ENCODE peak calls at places on chromosomes 13 and 19, in nine cellular contexts. U is PC-9, Q is psoas muscle, J is prostate gland, M is cardiac fibroblast, Z is GM23338, Y is Peyer's patch, K is pancreas, G is H9. D is an unnamed sample.

GRCh38 chr19:12647047-12647446 is 19.5 kb downstream of the MAN2B1 start:
- DNase-seq in Q (no peak), M (no peak), U (no peak), J (no peak), Z (no peak), Y (no peak), K (no peak), G (no peak), D (no peak)

GRCh38 chr19:17719730-17720486 is 628 bp downstream of the MAP1S start:
- DNase-seq in J (peak; percentile 11), U (peak; percentile 81), K (peak; percentile 64), Y (no peak), Z (peak; percentile 43), M (no peak), Q (no peak), G (no peak), D (peak; percentile 57)

GRCh38 chr19:55402509-55402908 is 5.1 kb downstream of the UBE2S start:
- DNase-seq in M (no peak), Z (no peak), J (no peak), G (no peak), Q (no peak), U (no peak), Y (no peak), K (no peak), D (no peak)

GRCh38 chr13:42007844-42008243 is 40.6 kb upstream of the DGKH start:
- DNase-seq in Y (no peak), Q (no peak), M (peak; percentile 47), J (no peak), U (peak; percentile 53), K (no peak), Z (no peak), G (no peak), D (no peak)

GRCh38 chr13:94598281-94598680 is 2.3 kb upstream of the TGDS start:
- DNase-seq in Z (no peak), M (no peak), J (no peak), K (no peak), U (no peak), G (no peak), Y (no peak), Q (no peak), D (no peak)

GRCh38 chr19:48595833-48596232 is 10.7 kb upstream of the SPACA4 start:
- DNase-seq in Z (no peak), U (no peak), Q (no peak), G (no peak), M (no peak), K (no peak), J (no peak), Y (no peak), D (no peak)

GRCh38 chr13:87982436-87982835 is 311.3 kb downstream of the SLITRK5 start:
- DNase-seq in U (no peak), M (no peak), G (no peak), Q (no peak), J (no peak), Z (no peak), K (no peak), Y (no peak), D (no peak)

GRCh38 chr13:106573279-106573831 is 5.4 kb upstream of the ARGLU1 start:
- DNase-seq in Q (peak; percentile 26), G (no peak), U (no peak), Z (no peak), J (no peak), Y (no peak), M (peak; percentile 87), K (no peak), D (no peak)

GRCh38 chr19:54207908-54208783 is 7.5 kb downstream of the RPS9 start:
- DNase-seq in K (peak; percentile 76), U (peak; percentile 68), G (no peak), J (no peak), M (peak; percentile 94), Q (no peak), Z (no peak), Y (peak; percentile 62), D (peak; percentile 95)

GRCh38 chr13:111295896-111296295 is 24.5 kb upstream of the TEX29 start:
- DNase-seq in K (no peak), Q (no peak), M (no peak), U (no peak), G (no peak), Z (no peak), J (no peak), Y (no peak), D (no peak)

DNA sequence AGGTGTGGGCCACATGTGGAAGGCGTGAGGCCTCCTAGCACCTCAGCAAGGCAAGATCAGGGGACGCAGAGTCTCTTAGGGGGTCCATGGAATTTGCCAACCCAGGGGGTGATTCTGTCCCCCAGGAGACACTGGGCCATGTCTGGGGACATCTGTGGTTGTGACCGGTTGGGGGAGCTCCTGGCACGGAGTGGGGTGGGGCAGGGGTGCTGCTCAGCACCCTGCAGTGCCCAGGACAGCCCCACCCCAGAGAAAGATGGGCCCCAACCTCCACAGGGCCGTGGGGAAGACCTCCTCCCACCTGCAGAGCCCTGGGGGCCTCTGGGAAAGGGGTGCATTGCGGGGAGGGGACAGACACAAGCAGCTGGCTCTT is 4.0 kb downstream of the MKNK2 start:
- DNase-seq in J (no peak), G (no peak), Q (no peak), M (no peak), Z (no peak), K (no peak), Y (no peak), U (no peak), D (no peak)
- TF ChIP-seq CTCF in J (no peak), G (no peak), Q (no peak), M (no peak), Z (no peak), K (no peak), Y (no peak), U (no peak), D (no peak)

DNA sequence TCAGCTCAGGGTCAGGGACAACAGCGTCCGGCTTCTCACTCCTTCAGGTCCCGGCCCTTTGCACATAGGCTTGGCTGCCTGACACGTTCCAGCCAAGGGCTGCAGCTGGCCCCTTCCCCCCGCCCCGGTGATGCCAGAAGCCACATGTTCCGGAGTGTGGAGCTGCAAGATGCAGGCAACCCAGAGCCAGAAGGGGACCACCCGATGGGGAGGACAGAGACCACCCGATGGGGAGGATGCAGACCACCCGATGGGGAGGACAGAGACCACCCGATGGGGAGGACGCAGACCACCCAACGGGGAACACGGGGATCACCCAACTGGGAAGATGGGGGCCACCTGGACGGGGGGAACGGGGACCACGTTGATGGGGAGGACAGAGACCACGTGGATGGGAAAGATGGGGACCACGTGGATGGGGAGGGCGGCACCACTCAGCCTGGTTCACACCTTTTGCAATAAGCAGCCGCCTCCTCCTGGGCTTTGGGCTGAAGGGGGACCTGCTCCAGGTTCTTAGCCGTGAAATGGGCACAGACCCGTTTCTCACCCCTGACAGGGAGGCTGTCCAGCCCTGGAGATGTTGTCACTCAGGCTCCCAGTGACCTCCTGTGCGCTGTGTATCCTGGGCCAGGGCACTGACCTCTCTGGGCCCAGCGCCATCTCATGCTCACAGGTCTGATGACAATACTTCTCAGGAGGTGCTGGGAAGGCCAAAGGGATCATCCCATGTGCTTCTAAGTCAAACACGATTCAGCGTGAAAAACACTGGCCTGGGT is 34.6 kb downstream of the C13orf46 start:
- DNase-seq in Y (no peak), U (no peak), Q (no peak), K (no peak), M (no peak), G (no peak), J (no peak), Z (no peak), D (no peak)
- TF ChIP-seq CTCF in Y (no peak), U (no peak), Q (no peak), K (no peak), M (no peak), G (no peak), J (no peak), Z (no peak), D (no peak)

DNA sequence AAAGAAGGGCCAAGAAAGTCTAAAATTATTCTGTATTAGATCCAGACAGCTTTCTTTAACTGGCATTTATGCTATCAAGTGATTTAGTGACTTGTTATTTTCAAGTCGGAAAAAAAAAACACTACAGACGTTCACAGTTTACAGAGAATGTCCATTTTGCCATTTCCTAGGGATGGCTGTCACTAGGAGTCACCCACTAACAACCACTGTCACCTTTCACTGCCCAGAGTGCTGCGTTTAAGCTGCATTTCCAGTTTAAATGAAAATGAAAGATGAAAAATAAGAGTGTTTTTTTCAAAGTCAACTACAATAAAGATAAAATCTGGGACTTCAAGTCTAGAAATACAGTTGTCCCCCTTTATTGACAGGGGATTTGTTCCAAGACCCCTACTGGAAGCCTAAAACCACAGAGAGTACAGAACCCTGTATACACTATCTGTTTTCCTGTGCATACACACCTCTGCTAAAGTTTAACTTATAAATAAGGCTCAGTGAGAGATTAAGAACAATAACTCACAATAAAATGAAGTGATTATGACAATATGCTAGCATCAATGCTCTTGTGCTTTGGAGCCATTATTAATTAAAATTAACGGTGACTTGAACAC is 112.5 kb downstream of the SACS start:
- DNase-seq in Y (no peak), U (no peak), M (no peak), K (no peak), G (no peak), J (no peak), Z (no peak), Q (no peak), D (no peak)
- TF ChIP-seq CTCF in Y (no peak), U (no peak), M (no peak), K (no peak), G (no peak), J (no peak), Z (no peak), Q (no peak), D (no peak)

GRCh38 chr19:37989855-37990254 is 82.8 kb downstream of the SIPA1L3 start:
- DNase-seq in Y (no peak), K (no peak), M (no peak), J (no peak), G (peak; percentile 71), U (peak; percentile 50), Q (no peak), Z (peak; percentile 92), D (peak; percentile 46)

GRCh38 chr19:37992761-37993160 is 85.8 kb downstream of the SIPA1L3 start:
- DNase-seq in Y (no peak), K (no peak), Z (no peak), Q (no peak), J (no peak), M (no peak), U (no peak), G (no peak), D (no peak)

GRCh38 chr19:37991176-37991835 is 84.3 kb downstream of the SIPA1L3 start:
- DNase-seq in Y (no peak), K (no peak), U (no peak), G (no peak), M (no peak), J (no peak), Q (no peak), Z (no peak), D (no peak)

GRCh38 chr19:37990362-37990761 is 83.4 kb downstream of the SIPA1L3 start:
- DNase-seq in G (peak; percentile 55), M (no peak), Z (peak; percentile 46), J (no peak), K (no peak), U (peak; percentile 61), Q (no peak), Y (no peak), D (peak; percentile 47)

GRCh38 chr19:37991841-37992248 is 84.8 kb downstream of the SIPA1L3 start:
- DNase-seq in J (no peak), Z (no peak), M (no peak), Q (no peak), G (no peak), Y (no peak), K (no peak), U (peak; percentile 71), D (no peak)
- TF ChIP-seq CTCF in J (no peak), Z (no peak), M (no peak), Q (no peak), G (no peak), Y (no peak), K (no peak), U (no peak), D (no peak)